ENCODE peak calls at places on chromosomes 13 and 19, in six cellular contexts. One of them, this sample, is unnamed.

GRCh38 chr19:55173717-55174409 is 6.2 kb downstream of the SYT5 start:
- DNase-seq in ovary: no peak
- DNase-seq in lower leg skin: no peak
- DNase-seq in cardiac fibroblast: peak; percentile 53
- DNase-seq in pancreas: no peak
- DNase-seq in choroid plexus epithelial cell: peak; percentile 59
- DNase-seq in this sample: no peak

GRCh38 chr13:114089341-114089740 is 43.1 kb downstream of the RASA3 start:
- DNase-seq in lower leg skin: no peak
- DNase-seq in choroid plexus epithelial cell: no peak
- DNase-seq in cardiac fibroblast: no peak
- DNase-seq in pancreas: no peak
- DNase-seq in ovary: peak; percentile 2
- DNase-seq in this sample: no peak

GRCh38 chr19:44684892-44685847 is 13.8 kb upstream of the CEACAM16 start:
- DNase-seq in choroid plexus epithelial cell: peak; percentile 68
- DNase-seq in cardiac fibroblast: peak; percentile 90
- DNase-seq in lower leg skin: peak; percentile 33
- DNase-seq in ovary: no peak
- DNase-seq in pancreas: no peak
- DNase-seq in this sample: peak; percentile 38

GRCh38 chr13:41544824-41545707 is 87.7 kb downstream of the RGCC start:
- DNase-seq in pancreas: no peak
- DNase-seq in lower leg skin: no peak
- DNase-seq in cardiac fibroblast: peak; percentile 24
- DNase-seq in ovary: no peak
- DNase-seq in choroid plexus epithelial cell: peak; percentile 21
- DNase-seq in this sample: no peak

GRCh38 chr19:29275266-29275665 is 62.3 kb upstream of the UQCRFS1 start:
- DNase-seq in pancreas: no peak
- DNase-seq in ovary: no peak
- DNase-seq in lower leg skin: no peak
- DNase-seq in cardiac fibroblast: no peak
- DNase-seq in choroid plexus epithelial cell: no peak
- DNase-seq in this sample: no peak

GRCh38 chr19:7544626-7545025 is 9.1 kb downstream of the PNPLA6 start:
- DNase-seq in ovary: no peak
- DNase-seq in pancreas: no peak
- DNase-seq in choroid plexus epithelial cell: no peak
- DNase-seq in lower leg skin: no peak
- DNase-seq in cardiac fibroblast: no peak
- DNase-seq in this sample: no peak

GRCh38 chr13:72463561-72463960 is 263.9 kb downstream of the MZT1 start:
- DNase-seq in cardiac fibroblast: peak; percentile 36
- DNase-seq in lower leg skin: no peak
- DNase-seq in ovary: no peak
- DNase-seq in choroid plexus epithelial cell: peak; percentile 67
- DNase-seq in pancreas: no peak
- DNase-seq in this sample: no peak

GRCh38 chr19:55305491-55305890 is 19.6 kb downstream of the TMEM150B start:
- DNase-seq in cardiac fibroblast: peak; percentile 41
- DNase-seq in choroid plexus epithelial cell: peak; percentile 45
- DNase-seq in lower leg skin: no peak
- DNase-seq in ovary: peak; percentile 51
- DNase-seq in pancreas: no peak
- DNase-seq in this sample: no peak

GRCh38 chr13:95185311-95185710 is 115.9 kb downstream of the ABCC4 start:
- DNase-seq in ovary: no peak
- DNase-seq in lower leg skin: no peak
- DNase-seq in pancreas: no peak
- DNase-seq in choroid plexus epithelial cell: no peak
- DNase-seq in cardiac fibroblast: no peak
- DNase-seq in this sample: no peak

GRCh38 chr13:89465366-89465765 is 1794.2 kb downstream of the SLITRK5 start:
- DNase-seq in cardiac fibroblast: peak; percentile 10
- DNase-seq in ovary: no peak
- DNase-seq in choroid plexus epithelial cell: peak; percentile 91
- DNase-seq in lower leg skin: no peak
- DNase-seq in pancreas: no peak
- DNase-seq in this sample: no peak

GRCh38 chr19:33719366-33720154 is 77.1 kb upstream of the KCTD15 start:
- DNase-seq in ovary: no peak
- DNase-seq in lower leg skin: no peak
- DNase-seq in choroid plexus epithelial cell: no peak
- DNase-seq in cardiac fibroblast: no peak
- DNase-seq in pancreas: no peak
- DNase-seq in this sample: no peak

DNA sequence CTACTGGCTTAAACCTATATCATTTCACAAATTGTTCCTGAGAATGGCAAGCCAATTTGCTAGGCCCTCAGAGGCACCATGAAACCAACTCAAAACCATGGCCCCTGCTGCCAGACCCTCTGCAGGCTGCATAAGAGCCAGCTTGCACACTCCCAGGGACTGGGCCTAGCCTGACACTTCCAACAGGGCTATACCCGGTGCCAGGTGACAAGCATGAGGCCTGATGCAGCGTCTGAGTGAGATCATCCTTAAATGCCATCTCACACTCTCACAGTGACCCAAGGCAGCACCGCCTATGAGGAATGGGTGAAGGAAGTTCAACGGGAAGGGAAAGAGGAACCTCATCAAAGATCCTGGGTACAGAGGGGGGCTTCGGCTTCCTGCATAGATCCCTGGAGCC is 65.6 kb downstream of the C13orf42 start:
- DNase-seq in cardiac fibroblast: no peak
- DNase-seq in ovary: no peak
- DNase-seq in choroid plexus epithelial cell: no peak
- DNase-seq in lower leg skin: no peak
- DNase-seq in pancreas: no peak
- DNase-seq in this sample: no peak
- H3K4me3 ChIP-seq in cardiac fibroblast: no peak overlapping the region
- H3K4me3 ChIP-seq in ovary: no peak overlapping the region
- H3K4me3 ChIP-seq in choroid plexus epithelial cell: no peak overlapping the region
- H3K4me3 ChIP-seq in lower leg skin: no peak overlapping the region
- H3K4me3 ChIP-seq in pancreas: no peak overlapping the region
- H3K4me3 ChIP-seq in this sample: no peak overlapping the region

GRCh38 chr19:17293605-17294004 is 9.6 kb downstream of the ABHD8 start:
- DNase-seq in lower leg skin: no peak
- DNase-seq in choroid plexus epithelial cell: no peak
- DNase-seq in pancreas: no peak
- DNase-seq in cardiac fibroblast: no peak
- DNase-seq in ovary: no peak
- DNase-seq in this sample: no peak
- H3K4me3 ChIP-seq in lower leg skin: no peak overlapping the region
- H3K4me3 ChIP-seq in choroid plexus epithelial cell: no peak overlapping the region
- H3K4me3 ChIP-seq in pancreas: no peak overlapping the region
- H3K4me3 ChIP-seq in cardiac fibroblast: no peak overlapping the region
- H3K4me3 ChIP-seq in ovary: no peak overlapping the region
- H3K4me3 ChIP-seq in this sample: no peak overlapping the region

GRCh38 chr19:42424345-42424707 is 2.9 kb downstream of the LIPE start:
- DNase-seq in ovary: no peak
- DNase-seq in lower leg skin: no peak
- DNase-seq in pancreas: no peak
- DNase-seq in choroid plexus epithelial cell: no peak
- DNase-seq in cardiac fibroblast: no peak
- DNase-seq in this sample: no peak

GRCh38 chr19:42422576-42423461 is 4.4 kb downstream of the LIPE start:
- DNase-seq in lower leg skin: no peak
- DNase-seq in cardiac fibroblast: no peak
- DNase-seq in choroid plexus epithelial cell: peak; percentile 22
- DNase-seq in ovary: peak; percentile 64
- DNase-seq in pancreas: no peak
- DNase-seq in this sample: no peak

GRCh38 chr19:42426643-42427042 is 545 bp downstream of the LIPE start:
- DNase-seq in ovary: no peak
- DNase-seq in choroid plexus epithelial cell: no peak
- DNase-seq in cardiac fibroblast: no peak
- DNase-seq in pancreas: no peak
- DNase-seq in lower leg skin: no peak
- DNase-seq in this sample: no peak

GRCh38 chr19:42423462-42424344 is 3.5 kb downstream of the LIPE start:
- DNase-seq in lower leg skin: peak; percentile 79
- DNase-seq in pancreas: peak; percentile 85
- DNase-seq in ovary: peak; percentile 88
- DNase-seq in choroid plexus epithelial cell: peak; percentile 95
- DNase-seq in cardiac fibroblast: peak; percentile 92
- DNase-seq in this sample: peak; percentile 59

DNA sequence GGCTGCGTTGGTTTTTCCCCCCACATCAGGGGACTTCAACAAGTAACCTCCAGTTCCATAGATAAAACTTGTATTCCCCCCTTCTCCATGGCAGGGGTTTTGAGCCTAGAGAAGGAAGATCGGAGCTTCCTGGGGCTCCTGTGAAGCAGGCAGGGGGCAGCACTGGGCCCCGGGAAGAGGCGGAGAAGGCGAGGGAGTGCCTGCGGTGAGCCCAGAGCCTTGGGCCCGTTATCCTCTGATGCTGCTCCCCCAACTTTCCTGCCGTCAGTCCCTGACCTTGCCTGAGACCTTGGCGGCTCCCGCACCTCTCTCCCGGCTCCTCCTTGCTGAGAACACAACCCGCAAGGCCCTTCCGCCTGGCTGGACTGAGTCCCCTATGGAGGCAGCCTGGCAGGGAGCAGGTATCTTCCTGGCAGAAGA is 2.5 kb downstream of the LIPE start:
- DNase-seq in cardiac fibroblast: no peak
- DNase-seq in choroid plexus epithelial cell: no peak
- DNase-seq in pancreas: no peak
- DNase-seq in ovary: peak; percentile 34
- DNase-seq in lower leg skin: no peak
- DNase-seq in this sample: no peak
- H3K4me3 ChIP-seq in cardiac fibroblast: no peak overlapping the region
- H3K4me3 ChIP-seq in choroid plexus epithelial cell: no peak overlapping the region
- H3K4me3 ChIP-seq in pancreas: no peak overlapping the region
- H3K4me3 ChIP-seq in ovary: no peak overlapping the region
- H3K4me3 ChIP-seq in lower leg skin: no peak overlapping the region
- H3K4me3 ChIP-seq in this sample: no peak overlapping the region

DNA sequence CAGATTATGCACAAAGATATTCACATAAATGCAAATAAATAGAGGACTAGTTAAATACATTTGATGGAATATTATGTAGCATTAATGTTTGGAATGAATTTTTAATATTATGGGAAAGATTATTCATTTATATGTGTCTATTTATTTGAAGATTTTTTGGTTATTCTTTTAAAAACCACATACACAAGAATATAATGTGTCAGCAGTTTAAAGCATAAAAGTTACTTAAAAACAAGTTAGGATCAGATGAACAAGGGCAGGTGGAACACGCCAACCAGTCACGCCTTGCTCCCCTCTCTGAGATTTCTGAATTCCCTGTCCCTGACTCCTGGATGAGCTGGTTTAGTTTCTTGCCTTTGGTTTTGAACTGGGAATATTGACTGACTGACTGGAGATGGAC is 51.2 kb upstream of the RFC3 start:
- DNase-seq in lower leg skin: no peak
- DNase-seq in ovary: no peak
- DNase-seq in cardiac fibroblast: no peak
- DNase-seq in choroid plexus epithelial cell: no peak
- DNase-seq in pancreas: no peak
- DNase-seq in this sample: no peak
- H3K4me3 ChIP-seq in lower leg skin: no peak overlapping the region
- H3K4me3 ChIP-seq in ovary: no peak overlapping the region
- H3K4me3 ChIP-seq in cardiac fibroblast: no peak overlapping the region
- H3K4me3 ChIP-seq in choroid plexus epithelial cell: no peak overlapping the region
- H3K4me3 ChIP-seq in pancreas: no peak overlapping the region
- H3K4me3 ChIP-seq in this sample: no peak overlapping the region

GRCh38 chr19:42099336-42099925 is 23.5 kb downstream of the ZNF574 start:
- DNase-seq in lower leg skin: no peak
- DNase-seq in ovary: no peak
- DNase-seq in cardiac fibroblast: no peak
- DNase-seq in pancreas: peak; percentile 58
- DNase-seq in choroid plexus epithelial cell: no peak
- DNase-seq in this sample: no peak
- H3K4me3 ChIP-seq in lower leg skin: no peak overlapping the region
- H3K4me3 ChIP-seq in ovary: no peak overlapping the region
- H3K4me3 ChIP-seq in cardiac fibroblast: no peak overlapping the region
- H3K4me3 ChIP-seq in pancreas: no peak overlapping the region
- H3K4me3 ChIP-seq in choroid plexus epithelial cell: no peak overlapping the region
- H3K4me3 ChIP-seq in this sample: no peak overlapping the region

GRCh38 chr19:6271251-6271650 is 8.5 kb downstream of the MLLT1 start:
- DNase-seq in cardiac fibroblast: peak; percentile 42
- DNase-seq in pancreas: no peak
- DNase-seq in lower leg skin: no peak
- DNase-seq in ovary: peak; percentile 51
- DNase-seq in choroid plexus epithelial cell: peak; percentile 39
- DNase-seq in this sample: no peak
- H3K4me3 ChIP-seq in cardiac fibroblast: peak overlapping the region; percentile 21
- H3K4me3 ChIP-seq in pancreas: no peak overlapping the region
- H3K4me3 ChIP-seq in lower leg skin: no peak overlapping the region
- H3K4me3 ChIP-seq in ovary: peak overlapping the region; percentile 25
- H3K4me3 ChIP-seq in choroid plexus epithelial cell: no peak overlapping the region
- H3K4me3 ChIP-seq in this sample: peak overlapping the region; percentile 64

DNA sequence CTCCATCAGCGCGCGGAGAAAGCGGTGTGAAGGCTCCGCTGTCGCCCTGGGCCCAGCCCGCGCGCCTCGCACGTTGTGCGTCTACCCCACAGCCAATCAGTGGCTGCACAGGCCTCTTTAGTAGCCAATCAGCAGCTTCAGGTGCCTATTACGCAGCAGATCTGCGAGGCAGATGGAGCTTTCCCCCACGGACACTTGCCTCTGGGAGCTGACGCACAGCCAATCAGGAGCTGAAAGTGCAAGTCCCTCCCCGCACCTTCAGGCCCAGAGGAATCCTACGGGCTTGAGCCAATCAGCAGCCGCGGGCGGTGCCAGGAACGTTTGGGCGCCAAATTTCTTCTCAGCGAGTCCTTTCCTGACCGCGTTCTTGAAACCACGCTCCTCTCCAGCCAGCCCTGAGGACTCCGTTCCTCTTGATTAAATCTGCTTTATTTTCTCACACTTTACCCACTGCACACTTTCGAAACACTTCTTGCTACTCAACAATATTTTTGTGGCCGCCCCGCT is 39.9 kb downstream of the SIGLEC7 start:
- DNase-seq in lower leg skin: no peak
- DNase-seq in ovary: no peak
- DNase-seq in pancreas: no peak
- DNase-seq in cardiac fibroblast: no peak
- DNase-seq in choroid plexus epithelial cell: peak; percentile 14
- DNase-seq in this sample: no peak
- H3K4me3 ChIP-seq in lower leg skin: no peak overlapping the region
- H3K4me3 ChIP-seq in ovary: no peak overlapping the region
- H3K4me3 ChIP-seq in pancreas: no peak overlapping the region
- H3K4me3 ChIP-seq in cardiac fibroblast: no peak overlapping the region
- H3K4me3 ChIP-seq in choroid plexus epithelial cell: no peak overlapping the region
- H3K4me3 ChIP-seq in this sample: no peak overlapping the region

DNA sequence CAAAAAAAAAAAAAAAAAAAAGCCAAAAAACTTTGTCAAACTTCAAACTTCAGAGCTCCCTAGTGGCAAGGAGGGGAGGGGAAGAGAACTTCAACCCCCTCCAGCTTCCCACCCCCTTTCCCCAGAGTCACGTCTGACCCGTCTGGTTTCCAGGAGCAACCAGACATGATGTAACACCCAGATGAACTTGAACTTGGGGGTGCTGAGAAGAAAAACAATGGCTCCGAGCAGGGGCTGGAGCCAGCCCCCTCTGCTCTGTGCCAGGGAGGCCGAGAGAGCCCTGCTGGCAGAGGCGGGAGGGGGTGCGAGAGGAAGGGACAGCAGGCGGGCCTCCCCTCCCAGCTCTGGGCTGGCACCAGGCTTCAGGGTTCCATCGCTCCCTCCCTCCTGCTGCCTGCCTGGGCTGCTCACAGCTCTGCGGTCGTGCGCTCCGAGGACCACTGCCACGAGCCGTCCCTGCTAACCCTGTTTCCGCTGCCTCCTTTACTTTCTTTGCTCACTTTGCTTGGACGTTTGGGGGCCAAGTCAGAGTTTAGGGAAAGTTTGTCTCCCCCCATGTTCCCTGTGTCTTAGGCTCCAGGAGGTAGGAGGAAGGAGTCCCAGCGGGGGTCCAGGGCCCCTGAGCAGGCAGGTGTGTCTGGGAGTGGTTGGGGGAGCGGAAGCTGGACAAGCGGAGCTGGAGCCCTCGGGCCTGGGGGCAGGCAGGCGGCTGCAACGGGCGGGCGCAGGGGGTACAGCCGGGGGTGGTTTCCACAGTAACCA is 11.1 kb downstream of the LYL1 start:
- DNase-seq in lower leg skin: no peak
- DNase-seq in pancreas: no peak
- DNase-seq in cardiac fibroblast: peak; percentile 92
- DNase-seq in choroid plexus epithelial cell: peak; percentile 86
- DNase-seq in ovary: peak; percentile 82
- DNase-seq in this sample: peak; percentile 73
- H3K4me3 ChIP-seq in lower leg skin: no peak overlapping the region
- H3K4me3 ChIP-seq in pancreas: no peak overlapping the region
- H3K4me3 ChIP-seq in cardiac fibroblast: peak overlapping the region; percentile 14
- H3K4me3 ChIP-seq in choroid plexus epithelial cell: no peak overlapping the region
- H3K4me3 ChIP-seq in ovary: no peak overlapping the region
- H3K4me3 ChIP-seq in this sample: peak overlapping the region; percentile 57

This sample was measured in thoracic aorta.